ENCODE peak calls at places on chromosomes 1 and 21, in ten cellular contexts. G is anterior cingulate cortex, P is NCI-H1105 treated with DMSO at 0.1 percent for 48 hours, D is WTC11, W is GDM1, Y is 8988T, N is posterior vena cava, K is tibial artery, T is hepatic stellate cell, M is nucleus accumbens. L is an unnamed sample.

GRCh38 chr1:109762039-109762585 is 1.6 kb downstream of the EPS8L3 start:
- DNase-seq in G (no peak), P (no peak), D (no peak), W (no peak), Y (no peak), N (no peak), K (no peak), T (no peak), M (no peak), L (no peak)

GRCh38 chr1:207985996-207986395 is 75.1 kb upstream of the CD34 start:
- DNase-seq in G (no peak), P (no peak), D (no peak), W (no peak), Y (no peak), N (no peak), K (no peak), T (no peak), M (no peak), L (no peak)

GRCh38 chr1:111334169-111334568 is 43.5 kb downstream of the CHIA start:
- DNase-seq in G (peak; percentile 13), P (peak; percentile 64), D (peak; percentile 27), W (peak; percentile 10), Y (no peak), N (no peak), K (no peak), T (peak; percentile 24), M (no peak), L (peak; percentile 70)

GRCh38 chr1:23422313-23422877 is 2.2 kb downstream of the TCEA3 start:
- DNase-seq in G (no peak), P (no peak), D (no peak), W (no peak), Y (no peak), N (peak; percentile 93), K (peak; percentile 77), T (peak; percentile 79), M (no peak), L (peak; percentile 91)

GRCh38 chr1:51566260-51566659 is 47.2 kb upstream of the EPS15 start:
- DNase-seq in G (no peak), P (no peak), D (no peak), W (no peak), Y (no peak), N (no peak), K (no peak), T (no peak), M (no peak), L (no peak)

GRCh38 chr1:117092594-117092993 is 29.0 kb downstream of the TRIM45 start:
- DNase-seq in G (no peak), P (no peak), D (no peak), W (no peak), Y (no peak), N (no peak), K (no peak), T (no peak), M (no peak), L (no peak)

GRCh38 chr1:203663820-203664219 is 37.2 kb downstream of the ATP2B4 start:
- DNase-seq in G (no peak), P (no peak), D (no peak), W (no peak), Y (no peak), N (no peak), K (no peak), T (no peak), M (no peak), L (no peak)

GRCh38 chr1:114345930-114346479 is 165.0 kb downstream of the TRIM33 start:
- DNase-seq in G (no peak), P (peak; percentile 52), D (peak; percentile 61), W (no peak), Y (peak; percentile 20), N (no peak), K (peak; percentile 22), T (no peak), M (peak; percentile 51), L (no peak)

GRCh38 chr1:18149113-18149641 is 41.6 kb downstream of the IGSF21 start:
- DNase-seq in G (no peak), P (peak; percentile 89), D (no peak), W (no peak), Y (peak; percentile 38), N (no peak), K (no peak), T (no peak), M (no peak), L (no peak)

GRCh38 chr1:35097224-35097623 is 18.0 kb downstream of the ZMYM1 start:
- DNase-seq in G (no peak), P (no peak), D (no peak), W (peak; percentile 86), Y (no peak), N (no peak), K (no peak), T (no peak), M (no peak), L (no peak)

GRCh38 chr1:223714849-223715709 is 2.7 kb downstream of the CAPN2 start:
- DNase-seq in G (no peak), P (no peak), D (no peak), W (no peak), Y (peak; percentile 52), N (no peak), K (peak; percentile 42), T (no peak), M (no peak), L (no peak)

GRCh38 chr1:54681396-54681795 is 34.3 kb upstream of the TTC4 start:
- DNase-seq in G (no peak), P (peak; percentile 25), D (no peak), W (no peak), Y (no peak), N (no peak), K (no peak), T (no peak), M (no peak), L (no peak)

GRCh38 chr1:65371544-65371943 is 48.9 kb upstream of the LEPR start:
- DNase-seq in G (no peak), P (peak; percentile 62), D (no peak), W (no peak), Y (no peak), N (no peak), K (no peak), T (no peak), M (no peak), L (no peak)

GRCh38 chr1:93625582-93626327 is 55.9 kb downstream of the BCAR3 start:
- DNase-seq in G (no peak), P (no peak), D (no peak), W (no peak), Y (no peak), N (no peak), K (no peak), T (peak; percentile 61), M (no peak), L (no peak)

GRCh38 chr1:50978852-50979781 is 9.1 kb downstream of the CDKN2C start:
- DNase-seq in G (no peak), P (peak; percentile 79), D (no peak), W (no peak), Y (no peak), N (no peak), K (no peak), T (no peak), M (no peak), L (no peak)

GRCh38 chr21:15326032-15326867 is 261.4 kb upstream of the NRIP1 start:
- DNase-seq in G (no peak), P (no peak), D (no peak), W (no peak), Y (no peak), N (no peak), K (no peak), T (no peak), M (no peak), L (no peak)

GRCh38 chr1:183379951-183380350 is 38.2 kb downstream of the NMNAT2 start:
- DNase-seq in G (no peak), P (no peak), D (no peak), W (no peak), Y (no peak), N (no peak), K (no peak), T (no peak), M (no peak), L (no peak)

GRCh38 chr1:7666249-7666648 is 104.8 kb upstream of the VAMP3 start:
- DNase-seq in G (no peak), P (no peak), D (no peak), W (no peak), Y (no peak), N (no peak), K (no peak), T (no peak), M (no peak), L (no peak)

GRCh38 chr1:156371553-156372264 is 2.7 kb downstream of the RHBG start:
- DNase-seq in G (no peak), P (no peak), D (no peak), W (no peak), Y (no peak), N (no peak), K (peak; percentile 68), T (no peak), M (no peak), L (no peak)

GRCh38 chr1:98049370-98050115 is 128.7 kb upstream of the DPYD start:
- DNase-seq in G (no peak), P (peak; percentile 63), D (peak; percentile 36), W (no peak), Y (no peak), N (no peak), K (no peak), T (peak; percentile 38), M (no peak), L (no peak)

GRCh38 chr1:41239988-41240610 is 2.0 kb downstream of the SCMH1 start:
- DNase-seq in G (no peak), P (peak; percentile 21), D (no peak), W (no peak), Y (no peak), N (no peak), K (no peak), T (peak; percentile 44), M (no peak), L (peak; percentile 45)